ENCODE peak calls at places on chromosomes 16 and 17, in five cellular contexts. T, C, H, D and W are unnamed samples.
A peak's percentile ranks its signal among the peaks of the same experiment; 100 is the strongest.

GRCh38 chr16:63050391-63050790 is 1014.2 kb upstream of the CDH8 start:
- DNase-seq in T (no peak), C (no peak), D (no peak), H (no peak), W (no peak)

GRCh38 chr16:3443108-3444031 is at the start of the genes NAA60 and ZNF597:
- DNase-seq in D (peak; percentile 71), C (peak; percentile 92), H (peak; percentile 92), T (peak; percentile 91), W (peak; percentile 94)

GRCh38 chr16:81069063-81069462 is 8.0 kb downstream of the C16orf46 start:
- DNase-seq in D (no peak), C (no peak), T (no peak), H (no peak), W (no peak)

GRCh38 chr16:84190731-84191388 is at the start of gene ADAD2:
- DNase-seq in C (no peak), T (peak; percentile 2), D (no peak), H (no peak), W (peak; percentile 67)

GRCh38 chr16:66427036-66427446 is at the start of gene BEAN1:
- DNase-seq in C (peak; percentile 81), H (no peak), D (peak; percentile 29), T (peak; percentile 67), W (no peak)

GRCh38 chr16:20870122-20870521 is 30.0 kb downstream of the DCUN1D3 start:
- DNase-seq in D (no peak), T (no peak), H (no peak), C (no peak), W (no peak)

GRCh38 chr17:65956814-65957213 is 235.1 kb downstream of the CEP112 start:
- DNase-seq in T (no peak), D (no peak), H (no peak), C (no peak), W (no peak)

GRCh38 chr17:32970281-32970680 is 21.4 kb upstream of the SPACA3 start:
- DNase-seq in T (no peak), D (no peak), C (no peak), H (no peak), W (no peak)

GRCh38 chr16:84183911-84184310 is 2.9 kb downstream of the TAF1C start:
- DNase-seq in H (no peak), D (no peak), C (no peak), T (no peak), W (no peak)

GRCh38 chr16:87166934-87167333 is 150.3 kb downstream of the C16orf95 start:
- DNase-seq in C (no peak), H (no peak), T (no peak), D (no peak), W (no peak)

GRCh38 chr17:15431201-15431600 is 36.2 kb downstream of the CDRT4 start:
- DNase-seq in C (no peak), D (no peak), H (no peak), T (peak; percentile 83), W (no peak)

GRCh38 chr16:12679660-12680272 is 123.9 kb downstream of the CPPED1 start:
- DNase-seq in H (no peak), T (no peak), C (no peak), D (no peak), W (no peak)

GRCh38 chr17:17853811-17854527 is 17.2 kb upstream of the SREBF1 start:
- DNase-seq in C (no peak), H (no peak), T (no peak), D (no peak), W (no peak)

GRCh38 chr17:77325826-77326581 is 185.2 kb downstream of the SEC14L1 start:
- DNase-seq in D (no peak), C (no peak), T (peak; percentile 9), H (peak; percentile 69), W (no peak)

GRCh38 chr17:17345686-17346427 is 42.7 kb downstream of the NT5M start:
- DNase-seq in T (peak; percentile 2), D (no peak), H (no peak), C (no peak), W (no peak)

GRCh38 chr16:1909661-1910231 is 8.5 kb downstream of the HS3ST6 start:
- DNase-seq in H (no peak), T (no peak), C (peak; percentile 8), D (peak; percentile 41), W (no peak)

GRCh38 chr16:72372082-72372615 is 200.2 kb upstream of the PMFBP1 start:
- DNase-seq in D (no peak), T (no peak), C (peak; percentile 4), H (no peak), W (no peak)

GRCh38 chr17:10821770-10822169 is 16.1 kb downstream of the PIRT start:
- DNase-seq in T (no peak), D (no peak), H (no peak), C (no peak), W (no peak)

GRCh38 chr16:23174622-23175021 is 7.9 kb upstream of the SCNN1G start:
- DNase-seq in C (peak; percentile 49), H (no peak), T (peak; percentile 34), D (no peak), W (peak; percentile 47)

GRCh38 chr17:75693500-75694481 is 26.7 kb downstream of the SAP30BP start:
- DNase-seq in C (peak; percentile 71), T (peak; percentile 57), D (no peak), H (no peak), W (no peak)

GRCh38 chr17:70130274-70130673 is 39.1 kb upstream of the KCNJ2 start:
- DNase-seq in C (no peak), H (no peak), D (no peak), T (no peak), W (no peak)

GRCh38 chr16:84423416-84423837 is 55.1 kb downstream of the ATP2C2 start:
- DNase-seq in T (no peak), H (peak; percentile 82), C (no peak), D (no peak), W (peak; percentile 87)

GRCh38 chr16:80569440-80570105 is 28.8 kb downstream of the DYNLRB2 start:
- DNase-seq in C (no peak), H (no peak), D (no peak), T (peak; percentile 80), W (no peak)

GRCh38 chr17:55740515-55741352 is 10.1 kb upstream of the PCTP start:
- DNase-seq in D (no peak), T (no peak), H (no peak), C (no peak), W (no peak)

GRCh38 chr16:12095275-12096161 is 119.0 kb downstream of the SNX29 start:
- DNase-seq in C (peak; percentile 85), D (peak; percentile 47), T (peak; percentile 82), H (peak; percentile 79), W (peak; percentile 87)

GRCh38 chr17:7262192-7263070 is at the start of gene CLDN7:
- DNase-seq in T (peak; percentile 95), H (no peak), D (peak; percentile 99), C (peak; percentile 37), W (no peak)

GRCh38 chr17:77602062-77602746 is 356.3 kb upstream of the TNRC6C start:
- DNase-seq in T (peak; percentile 58), C (no peak), D (no peak), H (no peak), W (peak; percentile 15)

GRCh38 chr17:57890857-57891232 is 41.0 kb upstream of the MRPS23 start:
- DNase-seq in C (no peak), T (no peak), H (no peak), D (no peak), W (no peak)

GRCh38 chr17:36899250-36900129 is 37.8 kb upstream of the LHX1 start:
- DNase-seq in H (no peak), D (no peak), T (no peak), C (peak; percentile 67), W (no peak)

GRCh38 chr17:54426287-54426886 is 474.3 kb upstream of the TOM1L1 start:
- DNase-seq in C (peak; percentile 53), H (peak; percentile 25), D (no peak), T (peak; percentile 53), W (peak; percentile 68)

GRCh38 chr16:66904846-66905632 is 13.6 kb downstream of the CDH16 start:
- DNase-seq in T (peak; percentile 56), H (no peak), D (no peak), C (no peak), W (no peak)

GRCh38 chr17:39194089-39194984 is 3.1 kb downstream of the CACNB1 start:
- DNase-seq in D (no peak), H (no peak), C (peak; percentile 81), T (peak; percentile 61), W (no peak)
- H3K4me2 ChIP-seq in D (no peak overlapping the region), H (peak overlapping the region; percentile 96), C (peak overlapping the region; percentile 98), T (no peak overlapping the region), W (peak overlapping the region; percentile 97)

DNA sequence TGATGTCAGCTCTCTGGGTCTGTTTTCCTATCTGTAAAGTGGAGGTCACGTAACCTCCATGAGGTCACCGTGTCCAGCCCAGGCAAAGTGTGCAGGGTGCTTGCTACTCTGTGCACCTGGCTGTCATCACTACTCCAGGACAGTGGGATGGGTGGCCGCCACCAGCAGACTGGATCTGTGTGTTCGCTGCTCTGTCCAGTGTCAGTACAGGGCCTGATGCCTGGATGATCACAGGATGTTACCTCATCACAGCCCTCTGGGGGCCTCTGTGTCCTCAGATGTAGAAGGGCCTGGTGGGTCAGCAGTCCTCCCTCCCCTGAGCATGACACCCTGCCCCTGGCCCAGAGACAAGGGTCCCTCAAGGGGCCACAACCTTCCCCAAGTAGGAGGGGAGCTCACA is 80.0 kb downstream of the KCNJ18 start:
- DNase-seq in D (no peak), C (no peak), T (no peak), H (no peak), W (no peak)
- H3K9me3 ChIP-seq in D (no peaks in the 10 kb centered on the region), C (peaks cover 5% of the 10 kb centered on the region), T (no peaks in the 10 kb centered on the region), H (no peaks in the 10 kb centered on the region), W (no peaks in the 10 kb centered on the region)

GRCh38 chr17:6231886-6232767 is 161.9 kb downstream of the WSCD1 start:
- DNase-seq in H (no peak), D (no peak), T (no peak), C (no peak), W (no peak)

GRCh38 chr17:6233339-6233738 is 163.2 kb downstream of the WSCD1 start:
- DNase-seq in T (no peak), C (no peak), D (no peak), H (no peak), W (no peak)

GRCh38 chr17:6233856-6234255 is 163.7 kb downstream of the WSCD1 start:
- DNase-seq in H (no peak), C (no peak), D (no peak), T (no peak), W (no peak)

GRCh38 chr17:6232768-6233130 is 162.6 kb downstream of the WSCD1 start:
- DNase-seq in D (no peak), C (no peak), H (no peak), T (no peak), W (no peak)

DNA sequence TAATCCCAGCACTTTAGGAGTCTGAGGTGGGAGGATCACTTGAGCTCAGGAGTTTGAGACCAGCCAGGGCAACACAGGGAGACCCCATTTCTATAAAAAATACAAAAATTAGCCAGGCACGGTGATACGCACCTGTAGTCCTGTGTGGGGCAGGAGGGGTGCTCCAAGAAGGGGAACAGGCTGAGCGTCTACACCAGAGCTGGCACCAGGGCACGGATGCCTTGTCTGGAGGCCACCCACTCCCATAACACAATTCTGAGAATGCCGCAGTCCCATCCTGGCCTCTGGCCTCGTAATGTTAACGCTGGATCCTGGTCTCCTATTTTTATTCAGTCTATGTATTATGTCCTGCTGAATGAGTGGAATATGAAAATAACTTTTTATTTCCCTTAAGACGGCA is 161.3 kb downstream of the WSCD1 start:
- DNase-seq in T (no peak), D (no peak), H (no peak), C (no peak), W (no peak)
- H3K4me2 ChIP-seq in T (no peak overlapping the region), D (no peak overlapping the region), H (no peak overlapping the region), C (no peak overlapping the region), W (no peak overlapping the region)

GRCh38 chr16:89552329-89552728 is 8.2 kb upstream of the RPL13 start:
- DNase-seq in D (no peak), C (no peak), H (no peak), T (no peak), W (no peak)
- H3K9me3 ChIP-seq in D (no peaks in the 10 kb centered on the region), C (no peaks in the 10 kb centered on the region), H (no peaks in the 10 kb centered on the region), T (no peaks in the 10 kb centered on the region), W (no peaks in the 10 kb centered on the region)